ENCODE peak calls at places on chromosomes 3 and 15, in eight cellular contexts. One of them, this sample, is unnamed.

GRCh38 chr15:56208185-56208584 is 35.5 kb downstream of the RFX7 start:
- DNase-seq in heart left ventricle: no peak
- DNase-seq in prostate gland: no peak
- DNase-seq in body of pancreas: no peak
- DNase-seq in ovary: no peak
- DNase-seq in transverse colon: no peak
- DNase-seq in A549: no peak
- DNase-seq in lower leg skin: no peak
- DNase-seq in this sample: no peak

GRCh38 chr15:74788042-74788715 is 6.3 kb downstream of the CSK start:
- DNase-seq in A549: no peak
- DNase-seq in prostate gland: no peak
- DNase-seq in lower leg skin: no peak
- DNase-seq in ovary: no peak
- DNase-seq in body of pancreas: no peak
- DNase-seq in transverse colon: no peak
- DNase-seq in heart left ventricle: no peak
- DNase-seq in this sample: no peak

GRCh38 chr3:10012106-10012505 is 14.1 kb upstream of the FANCD2 start:
- DNase-seq in prostate gland: no peak
- DNase-seq in heart left ventricle: no peak
- DNase-seq in ovary: no peak
- DNase-seq in body of pancreas: no peak
- DNase-seq in transverse colon: no peak
- DNase-seq in lower leg skin: no peak
- DNase-seq in A549: no peak
- DNase-seq in this sample: no peak

GRCh38 chr3:173465112-173465511 is 67.6 kb downstream of the NLGN1 start:
- DNase-seq in prostate gland: no peak
- DNase-seq in lower leg skin: no peak
- DNase-seq in ovary: no peak
- DNase-seq in body of pancreas: no peak
- DNase-seq in transverse colon: no peak
- DNase-seq in A549: no peak
- DNase-seq in heart left ventricle: no peak
- DNase-seq in this sample: peak

GRCh38 chr3:14289590-14290453 is 111.2 kb downstream of the LSM3 start:
- DNase-seq in prostate gland: no peak
- DNase-seq in ovary: no peak
- DNase-seq in lower leg skin: no peak
- DNase-seq in transverse colon: peak
- DNase-seq in A549: peak
- DNase-seq in heart left ventricle: no peak
- DNase-seq in body of pancreas: no peak
- DNase-seq in this sample: peak

GRCh38 chr3:42031808-42032475 is 59.2 kb upstream of the TRAK1 start:
- DNase-seq in A549: no peak
- DNase-seq in lower leg skin: no peak
- DNase-seq in body of pancreas: no peak
- DNase-seq in ovary: peak
- DNase-seq in prostate gland: peak
- DNase-seq in heart left ventricle: no peak
- DNase-seq in transverse colon: no peak
- DNase-seq in this sample: no peak

GRCh38 chr3:184380210-184380626 is 364 bp downstream of the CHRD start:
- DNase-seq in heart left ventricle: peak
- DNase-seq in A549: peak
- DNase-seq in body of pancreas: peak
- DNase-seq in transverse colon: peak
- DNase-seq in lower leg skin: peak
- DNase-seq in ovary: peak
- DNase-seq in prostate gland: peak
- DNase-seq in this sample: peak

GRCh38 chr15:58387130-58387529 is 44.7 kb upstream of the LIPC start:
- DNase-seq in prostate gland: no peak
- DNase-seq in body of pancreas: no peak
- DNase-seq in heart left ventricle: no peak
- DNase-seq in transverse colon: no peak
- DNase-seq in A549: no peak
- DNase-seq in lower leg skin: no peak
- DNase-seq in ovary: no peak
- DNase-seq in this sample: peak

GRCh38 chr3:78970656-78971055 is 797.1 kb downstream of the ROBO1 start:
- DNase-seq in heart left ventricle: no peak
- DNase-seq in A549: no peak
- DNase-seq in ovary: no peak
- DNase-seq in prostate gland: no peak
- DNase-seq in lower leg skin: no peak
- DNase-seq in body of pancreas: no peak
- DNase-seq in transverse colon: no peak
- DNase-seq in this sample: no peak

GRCh38 chr3:73037369-73037699 is 24.1 kb upstream of the EBLN2 start:
- DNase-seq in transverse colon: no peak
- DNase-seq in prostate gland: no peak
- DNase-seq in heart left ventricle: no peak
- DNase-seq in body of pancreas: no peak
- DNase-seq in ovary: no peak
- DNase-seq in lower leg skin: no peak
- DNase-seq in A549: no peak
- DNase-seq in this sample: no peak

GRCh38 chr15:49155834-49156627 is 632 bp upstream of the COPS2 start:
- DNase-seq in prostate gland: no peak
- DNase-seq in transverse colon: peak
- DNase-seq in body of pancreas: no peak
- DNase-seq in lower leg skin: no peak
- DNase-seq in heart left ventricle: no peak
- DNase-seq in A549: no peak
- DNase-seq in ovary: no peak
- DNase-seq in this sample: no peak

GRCh38 chr3:192106528-192106927 is 620.8 kb downstream of the FGF12 start:
- DNase-seq in transverse colon: no peak
- DNase-seq in prostate gland: no peak
- DNase-seq in lower leg skin: no peak
- DNase-seq in body of pancreas: no peak
- DNase-seq in ovary: no peak
- DNase-seq in heart left ventricle: no peak
- DNase-seq in A549: no peak
- DNase-seq in this sample: no peak

DNA sequence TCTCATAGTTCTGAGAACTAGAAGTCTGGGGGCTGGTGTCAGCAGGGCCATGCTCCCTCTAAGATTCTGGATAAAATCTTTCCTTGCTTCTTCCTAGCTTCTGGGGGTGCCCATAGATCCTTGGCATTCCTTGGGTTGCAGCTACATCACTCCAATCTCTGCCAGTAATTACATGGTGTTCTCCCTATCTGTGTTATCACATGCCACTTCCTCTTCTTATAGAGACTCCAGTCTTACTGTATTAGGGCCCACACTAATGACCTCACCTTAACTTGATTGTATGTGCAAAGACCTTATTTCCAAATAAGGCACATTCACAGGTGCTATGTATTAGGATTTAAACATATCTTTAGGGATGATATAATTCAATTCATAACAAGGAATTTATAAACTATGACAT is 618.5 kb downstream of the FGF12 start:
- DNase-seq in ovary: no peak
- DNase-seq in A549: no peak
- DNase-seq in lower leg skin: no peak
- DNase-seq in prostate gland: no peak
- DNase-seq in heart left ventricle: no peak
- DNase-seq in transverse colon: no peak
- DNase-seq in body of pancreas: no peak
- DNase-seq in this sample: no peak
- TF ChIP-seq POLR2A in ovary: no peak
- TF ChIP-seq POLR2A in A549: no peak
- TF ChIP-seq POLR2A in lower leg skin: no peak
- TF ChIP-seq POLR2A in prostate gland: no peak
- TF ChIP-seq POLR2A in heart left ventricle: no peak
- TF ChIP-seq POLR2A in transverse colon: no peak
- TF ChIP-seq POLR2A in body of pancreas: no peak
- TF ChIP-seq POLR2A in this sample: no peak

GRCh38 chr3:194326192-194327029 is 24.7 kb downstream of the CPN2 start:
- DNase-seq in A549: no peak
- DNase-seq in lower leg skin: no peak
- DNase-seq in prostate gland: no peak
- DNase-seq in heart left ventricle: no peak
- DNase-seq in body of pancreas: no peak
- DNase-seq in transverse colon: no peak
- DNase-seq in ovary: no peak
- DNase-seq in this sample: no peak

GRCh38 chr3:194327030-194327413 is 24.1 kb downstream of the CPN2 start:
- DNase-seq in A549: no peak
- DNase-seq in lower leg skin: no peak
- DNase-seq in transverse colon: no peak
- DNase-seq in ovary: no peak
- DNase-seq in heart left ventricle: no peak
- DNase-seq in body of pancreas: no peak
- DNase-seq in prostate gland: no peak
- DNase-seq in this sample: no peak

GRCh38 chr3:194328080-194328571 is 23.0 kb downstream of the CPN2 start:
- DNase-seq in prostate gland: no peak
- DNase-seq in body of pancreas: peak
- DNase-seq in ovary: no peak
- DNase-seq in transverse colon: no peak
- DNase-seq in lower leg skin: no peak
- DNase-seq in heart left ventricle: no peak
- DNase-seq in A549: peak
- DNase-seq in this sample: peak

GRCh38 chr3:194325424-194326165 is 25.5 kb downstream of the CPN2 start:
- DNase-seq in ovary: no peak
- DNase-seq in A549: no peak
- DNase-seq in heart left ventricle: no peak
- DNase-seq in body of pancreas: no peak
- DNase-seq in transverse colon: no peak
- DNase-seq in lower leg skin: no peak
- DNase-seq in prostate gland: no peak
- DNase-seq in this sample: no peak

DNA sequence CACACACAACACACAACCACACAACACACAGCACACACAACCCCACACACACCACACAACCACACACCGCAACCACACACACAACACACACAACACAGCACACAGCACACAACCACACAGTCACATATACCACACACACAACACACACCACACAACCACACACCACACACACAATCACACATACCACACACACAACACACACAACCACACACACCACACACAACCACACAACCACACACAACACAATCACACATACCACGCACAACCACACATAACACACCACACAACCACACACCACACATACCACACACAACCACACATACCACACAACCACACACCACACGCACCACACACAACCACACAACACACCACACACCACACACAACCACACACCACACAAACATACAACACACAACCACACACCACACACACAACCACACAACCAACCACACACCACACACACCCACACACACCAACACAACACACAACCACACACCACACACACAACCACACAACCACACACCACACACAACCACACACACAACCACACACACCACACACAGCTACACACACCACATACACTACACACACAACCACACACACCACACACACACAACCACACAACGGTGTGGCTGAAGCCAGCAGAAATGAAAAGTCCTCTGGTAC is 23.6 kb downstream of the CPN2 start:
- DNase-seq in prostate gland: no peak
- DNase-seq in lower leg skin: no peak
- DNase-seq in ovary: no peak
- DNase-seq in A549: no peak
- DNase-seq in transverse colon: no peak
- DNase-seq in body of pancreas: no peak
- DNase-seq in heart left ventricle: no peak
- DNase-seq in this sample: no peak
- TF ChIP-seq POLR2A in prostate gland: no peak
- TF ChIP-seq POLR2A in lower leg skin: no peak
- TF ChIP-seq POLR2A in ovary: no peak
- TF ChIP-seq POLR2A in A549: no peak
- TF ChIP-seq POLR2A in transverse colon: no peak
- TF ChIP-seq POLR2A in body of pancreas: no peak
- TF ChIP-seq POLR2A in heart left ventricle: no peak
- TF ChIP-seq POLR2A in this sample: no peak

GRCh38 chr15:63048986-63049665 is 6.6 kb downstream of the TPM1 start:
- DNase-seq in A549: no peak
- DNase-seq in heart left ventricle: peak
- DNase-seq in prostate gland: peak
- DNase-seq in body of pancreas: peak
- DNase-seq in transverse colon: peak
- DNase-seq in lower leg skin: peak
- DNase-seq in ovary: peak
- DNase-seq in this sample: no peak
- TF ChIP-seq POLR2A in A549: peak
- TF ChIP-seq POLR2A in heart left ventricle: no peak
- TF ChIP-seq POLR2A in prostate gland: no peak
- TF ChIP-seq POLR2A in body of pancreas: no peak
- TF ChIP-seq POLR2A in transverse colon: no peak
- TF ChIP-seq POLR2A in lower leg skin: no peak
- TF ChIP-seq POLR2A in ovary: no peak
- TF ChIP-seq POLR2A in this sample: no peak

GRCh38 chr3:64019879-64020278 is 3.4 kb downstream of the PSMD6 start:
- DNase-seq in ovary: no peak
- DNase-seq in heart left ventricle: no peak
- DNase-seq in transverse colon: no peak
- DNase-seq in A549: no peak
- DNase-seq in prostate gland: no peak
- DNase-seq in lower leg skin: no peak
- DNase-seq in body of pancreas: no peak
- DNase-seq in this sample: no peak

GRCh38 chr3:64026346-64026745 is 3.1 kb upstream of the PSMD6 start:
- DNase-seq in transverse colon: no peak
- DNase-seq in A549: no peak
- DNase-seq in lower leg skin: no peak
- DNase-seq in prostate gland: no peak
- DNase-seq in ovary: no peak
- DNase-seq in heart left ventricle: no peak
- DNase-seq in body of pancreas: no peak
- DNase-seq in this sample: no peak

GRCh38 chr3:64023861-64024223 is 548 bp upstream of the PSMD6 start:
- DNase-seq in transverse colon: no peak
- DNase-seq in heart left ventricle: no peak
- DNase-seq in A549: no peak
- DNase-seq in lower leg skin: no peak
- DNase-seq in ovary: no peak
- DNase-seq in prostate gland: no peak
- DNase-seq in body of pancreas: no peak
- DNase-seq in this sample: no peak

GRCh38 chr3:64022451-64023186 is 675 bp downstream of the PSMD6 start:
- DNase-seq in transverse colon: no peak
- DNase-seq in prostate gland: no peak
- DNase-seq in ovary: no peak
- DNase-seq in A549: no peak
- DNase-seq in body of pancreas: peak
- DNase-seq in lower leg skin: no peak
- DNase-seq in heart left ventricle: peak
- DNase-seq in this sample: no peak

GRCh38 chr3:64023187-64023860 is at the start of gene PSMD6:
- DNase-seq in heart left ventricle: peak
- DNase-seq in ovary: peak
- DNase-seq in transverse colon: peak
- DNase-seq in lower leg skin: peak
- DNase-seq in A549: peak
- DNase-seq in body of pancreas: peak
- DNase-seq in prostate gland: peak
- DNase-seq in this sample: peak
- TF ChIP-seq POLR2A in heart left ventricle: no peak
- TF ChIP-seq POLR2A in ovary: peak
- TF ChIP-seq POLR2A in transverse colon: peak
- TF ChIP-seq POLR2A in lower leg skin: no peak
- TF ChIP-seq POLR2A in A549: peak
- TF ChIP-seq POLR2A in body of pancreas: peak
- TF ChIP-seq POLR2A in prostate gland: no peak
- TF ChIP-seq POLR2A in this sample: peak

This sample was measured in H54.